ENCODE peak calls at places on chromosomes 2 and 18, in four cellular contexts. H, D, P and G are unnamed samples. For H3K27me3, the result is how much of the 10 kb centered on the place peaks cover.

GRCh38 chr2:106969777-106970176 is 83.8 kb upstream of the ST6GAL2 start:
- DNase-seq in H (no peak), D (no peak), P (no peak), G (no peak)

GRCh38 chr2:134727385-134727784 is 8.6 kb upstream of the TMEM163 start:
- DNase-seq in D (no peak), H (peak), P (no peak), G (no peak)

GRCh38 chr2:33672389-33672788 is 73.3 kb upstream of the FAM98A start:
- DNase-seq in P (no peak), D (no peak), H (no peak), G (no peak)

GRCh38 chr2:158772306-158773078 is 22.6 kb upstream of the DAPL1 start:
- DNase-seq in P (no peak), D (no peak), H (no peak), G (no peak)

GRCh38 chr18:8254664-8255063 is 354.6 kb upstream of the RAB12 start:
- DNase-seq in D (no peak), P (no peak), H (no peak), G (no peak)

GRCh38 chr2:186486651-186487647 is 889 bp downstream of the ZC3H15 start:
- DNase-seq in P (no peak), D (no peak), H (no peak), G (no peak)

GRCh38 chr2:49861821-49862220 is 707.5 kb upstream of the FSHR start:
- DNase-seq in H (no peak), D (no peak), P (no peak), G (no peak)

GRCh38 chr18:22193466-22193865 is 24.1 kb downstream of the GATA6 start:
- DNase-seq in H (peak), D (no peak), P (no peak), G (no peak)

GRCh38 chr2:55958756-55959155 is 35.2 kb upstream of the EFEMP1 start:
- DNase-seq in H (no peak), D (no peak), P (no peak), G (no peak)

GRCh38 chr2:64196986-64197385 is 52.8 kb upstream of the PELI1 start:
- DNase-seq in D (no peak), H (no peak), P (no peak), G (peak)

GRCh38 chr2:230930928-230931555 is 6.0 kb upstream of the GPR55 start:
- DNase-seq in P (no peak), H (no peak), D (no peak), G (no peak)

GRCh38 chr18:32167980-32168379 is 21.9 kb upstream of the MEP1B start:
- DNase-seq in D (no peak), P (no peak), H (no peak), G (no peak)

GRCh38 chr2:226800941-226801784 is 1.5 kb upstream of the IRS1 start:
- DNase-seq in H (peak), P (peak), D (peak), G (no peak)

GRCh38 chr18:60292186-60292585 is 80.4 kb downstream of the MC4R start:
- DNase-seq in D (no peak), P (no peak), H (no peak), G (no peak)

GRCh38 chr2:110840508-110840907 is 108.1 kb downstream of the ACOXL start:
- DNase-seq in D (no peak), H (no peak), P (no peak), G (no peak)

GRCh38 chr18:41004320-41004719 is 950.7 kb upstream of the PIK3C3 start:
- DNase-seq in D (no peak), H (no peak), P (no peak), G (no peak)

GRCh38 chr18:45275367-45276113 is 339.7 kb upstream of the SLC14A2 start:
- DNase-seq in P (peak), H (peak), D (no peak), G (no peak)

GRCh38 chr2:143121079-143121478 is 8.1 kb upstream of the ARHGAP15 start:
- DNase-seq in D (no peak), H (no peak), P (no peak), G (no peak)

GRCh38 chr2:143617803-143618415 is 488.7 kb downstream of the ARHGAP15 start:
- DNase-seq in H (no peak), D (no peak), P (no peak), G (peak)

GRCh38 chr2:173090973-173091660 is 15.5 kb downstream of the MAP3K20 start:
- DNase-seq in D (no peak), H (no peak), P (peak), G (no peak)

GRCh38 chr2:45009928-45010705 is 865 bp upstream of the SIX2 start:
- DNase-seq in H (peak), P (no peak), D (peak), G (peak)

GRCh38 chr2:120448427-120448826 is 102.5 kb downstream of the INHBB start:
- DNase-seq in D (no peak), H (no peak), P (no peak), G (no peak)

GRCh38 chr18:31268985-31269406 is 49.0 kb upstream of the DSG1 start:
- DNase-seq in P (no peak), D (no peak), H (no peak), G (no peak)

GRCh38 chr2:201513271-201513670 is 61.7 kb downstream of the STRADB start:
- DNase-seq in H (no peak), P (no peak), D (no peak), G (no peak)

GRCh38 chr2:72035518-72036172 is 112.0 kb downstream of the CYP26B1 start:
- DNase-seq in D (peak), H (no peak), P (peak), G (peak)

GRCh38 chr18:48201337-48201705 is 207.9 kb downstream of the ZBTB7C start:
- DNase-seq in D (no peak), H (no peak), P (no peak), G (no peak)

GRCh38 chr2:231670892-231671616 is 37.3 kb upstream of the PTMA start:
- DNase-seq in H (peak), D (peak), P (peak), G (no peak)

GRCh38 chr2:27265536-27265870 is 2.7 kb upstream of the SLC30A3 start:
- DNase-seq in P (no peak), H (no peak), D (no peak), G (no peak)
- H3K27me3 ChIP-seq in P (under half), H (half or more), D (under half), G (under half)

GRCh38 chr2:214566457-214566856 is 155.6 kb downstream of the VWC2L start:
- DNase-seq in D (no peak), P (no peak), H (no peak), G (no peak)
- H3K27ac ChIP-seq in D (no peak), P (no peak), H (no peak), G (no peak)

DNA sequence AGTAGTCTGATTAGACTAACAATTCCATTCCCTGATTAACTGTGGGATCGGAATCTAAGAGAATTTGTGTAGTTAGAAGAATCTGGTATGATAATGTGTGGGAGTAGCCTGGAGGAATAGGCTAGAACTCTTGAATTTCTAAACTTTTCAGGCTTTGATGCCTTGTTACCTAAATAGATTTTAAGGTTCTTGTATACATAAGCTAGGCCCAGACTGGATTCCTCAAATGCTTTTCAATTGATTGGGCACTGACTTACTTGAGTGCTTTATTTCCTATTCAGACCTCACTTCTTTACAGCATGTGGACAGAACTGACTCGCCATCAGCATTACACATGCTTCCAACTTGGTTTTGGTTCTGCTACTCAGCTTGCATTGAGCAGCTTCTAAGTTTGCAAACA is 5.5 kb downstream of the PARD3B start:
- DNase-seq in P (no peak), D (no peak), H (no peak), G (no peak)
- H3K27me3 ChIP-seq in P (under half), D (under half), H (under half), G (under half)

GRCh38 chr2:85213404-85213803 is 80.2 kb downstream of the TCF7L1 start:
- DNase-seq in P (no peak), D (no peak), H (no peak), G (no peak)

GRCh38 chr2:85213893-85214512 is 80.8 kb downstream of the TCF7L1 start:
- DNase-seq in D (no peak), P (no peak), H (no peak), G (peak)

GRCh38 chr2:85216051-85216431 is 82.8 kb downstream of the TCF7L1 start:
- DNase-seq in H (no peak), D (peak), P (no peak), G (no peak)

GRCh38 chr2:85216927-85217326 is 83.7 kb downstream of the TCF7L1 start:
- DNase-seq in H (no peak), D (no peak), P (no peak), G (no peak)

GRCh38 chr2:85215074-85216050 is 82.2 kb downstream of the TCF7L1 start:
- DNase-seq in P (no peak), H (peak), D (no peak), G (peak)
- H3K27ac ChIP-seq in P (no peak), H (peak), D (peak), G (peak)

DNA sequence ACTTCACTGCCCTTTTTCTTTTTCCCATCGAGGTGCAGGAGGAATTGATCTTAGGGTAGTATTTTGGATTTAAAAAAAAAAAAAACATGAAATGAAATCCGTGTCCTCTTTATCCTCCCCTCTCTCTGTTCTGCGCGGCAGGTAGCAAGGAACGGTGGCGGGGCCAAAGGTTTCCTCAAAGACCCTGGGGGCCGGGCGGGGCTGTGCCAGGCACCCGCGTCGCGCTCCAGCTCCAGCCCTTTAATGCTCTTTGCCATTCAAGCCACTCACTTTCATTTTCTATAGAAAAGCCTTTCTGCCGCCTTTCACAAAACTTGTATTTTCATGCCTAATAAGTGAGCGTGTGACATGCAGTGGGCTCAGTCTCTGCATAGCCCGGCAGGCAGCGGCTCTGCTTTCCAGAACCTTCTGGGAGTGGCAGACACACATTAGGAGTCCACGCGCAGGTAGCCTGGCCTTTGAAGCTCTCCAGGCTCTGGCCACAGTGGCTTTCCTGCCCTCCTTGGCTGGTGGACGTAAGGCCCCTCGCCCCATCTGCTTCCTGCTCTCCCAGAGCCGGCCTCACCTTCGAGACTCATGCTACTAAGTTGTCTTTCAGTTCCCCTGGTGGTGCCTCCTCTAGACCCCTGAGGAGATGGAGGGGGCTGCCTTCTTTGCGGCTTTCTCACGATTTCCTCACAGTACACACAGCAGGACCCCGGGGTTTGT is 41.7 kb downstream of the AGAP1 start:
- DNase-seq in P (no peak), H (no peak), D (no peak), G (no peak)
- H3K27me3 ChIP-seq in P (under half), H (under half), D (under half), G (under half)

GRCh38 chr18:61825386-61825785 is 67.4 kb downstream of the RNF152 start:
- DNase-seq in P (no peak), D (no peak), H (no peak), G (peak)
- H3K27ac ChIP-seq in P (no peak), D (no peak), H (no peak), G (peak)

GRCh38 chr2:9269695-9270365 is 63.2 kb downstream of the ASAP2 start:
- DNase-seq in P (no peak), H (no peak), D (no peak), G (peak)

GRCh38 chr2:9269295-9269694 is 62.7 kb downstream of the ASAP2 start:
- DNase-seq in H (no peak), P (no peak), D (no peak), G (no peak)

GRCh38 chr2:9264301-9264700 is 57.7 kb downstream of the ASAP2 start:
- DNase-seq in P (no peak), D (no peak), H (no peak), G (no peak)

GRCh38 chr2:9268310-9269081 is 61.9 kb downstream of the ASAP2 start:
- DNase-seq in P (no peak), D (no peak), H (no peak), G (no peak)

GRCh38 chr2:9266711-9267110 is 60.1 kb downstream of the ASAP2 start:
- DNase-seq in H (no peak), D (no peak), P (no peak), G (no peak)
- H3K27me3 ChIP-seq in H (under half), D (under half), P (under half), G (under half)

GRCh38 chr2:178877874-178878273 is 70.7 kb upstream of the TTN start:
- DNase-seq in P (no peak), H (no peak), D (no peak), G (no peak)

GRCh38 chr2:178873912-178874311 is 66.7 kb upstream of the TTN start:
- DNase-seq in P (no peak), D (no peak), H (no peak), G (no peak)

GRCh38 chr2:178870703-178871102 is 63.5 kb upstream of the TTN start:
- DNase-seq in P (no peak), D (no peak), H (no peak), G (no peak)

GRCh38 chr2:178871536-178871935 is 64.3 kb upstream of the TTN start:
- DNase-seq in P (no peak), D (no peak), H (no peak), G (no peak)

GRCh38 chr2:178874529-178875240 is 67.5 kb upstream of the TTN start:
- DNase-seq in D (no peak), P (no peak), H (no peak), G (no peak)
- H3K27ac ChIP-seq in D (peak), P (no peak), H (no peak), G (no peak)